ENCODE peak calls at places on chromosomes 5 and 9, in six cellular contexts. W, H, J, E, T and G are unnamed samples.

GRCh38 chr9:133249337-133249736 is 25.7 kb downstream of the ABO start:
- DNase-seq in W (no peak), H (no peak), J (no peak), E (no peak), T (no peak), G (no peak)

GRCh38 chr5:39178856-39179255 is 40.5 kb downstream of the FYB1 start:
- DNase-seq in H (no peak), T (no peak), E (no peak), W (peak; percentile 45), J (peak; percentile 57), G (no peak)

GRCh38 chr5:16741007-16741406 is 124.2 kb upstream of the RETREG1 start:
- DNase-seq in H (peak; percentile 30), E (no peak), T (no peak), W (no peak), J (no peak), G (no peak)

GRCh38 chr5:104540448-104540847 is 977.9 kb upstream of the NUDT12 start:
- DNase-seq in W (no peak), T (no peak), E (no peak), H (peak; percentile 65), J (no peak), G (no peak)

GRCh38 chr5:17132444-17133083 is 84.9 kb upstream of the BASP1 start:
- DNase-seq in E (peak; percentile 55), J (no peak), H (no peak), W (no peak), T (peak; percentile 21), G (no peak)

GRCh38 chr5:90279091-90279490 is 130.5 kb downstream of the CETN3 start:
- DNase-seq in J (no peak), T (no peak), E (no peak), W (no peak), H (no peak), G (no peak)

GRCh38 chr9:82584349-82584846 is 478.5 kb downstream of the RASEF start:
- DNase-seq in W (no peak), T (no peak), H (no peak), J (no peak), E (no peak), G (no peak)

GRCh38 chr5:25128606-25129005 is 483.8 kb upstream of the CDH10 start:
- DNase-seq in T (no peak), W (no peak), E (no peak), H (no peak), J (no peak), G (no peak)

GRCh38 chr9:119811030-119811429 is 441.8 kb upstream of the BRINP1 start:
- DNase-seq in J (no peak), E (no peak), W (no peak), T (no peak), H (no peak), G (no peak)

GRCh38 chr9:118473527-118473926 is 769.3 kb downstream of the TLR4 start:
- DNase-seq in H (no peak), W (no peak), T (no peak), J (no peak), E (no peak), G (no peak)